ENCODE peak calls at places on chromosomes 11 and 22, in four cellular contexts. C is HTR-8/SVneo; D is CD4-positive, alpha-beta T cell; X is HepG2. Y is an unnamed sample.

GRCh38 chr22:44331881-44332714 is 19.3 kb upstream of the SHISAL1 start:
- DNase-seq in C (no peak), D (no peak), X (no peak), Y (no peak)

GRCh38 chr11:75271730-75272129 is 31.2 kb downstream of the TPBGL start:
- DNase-seq in C (no peak), D (no peak), X (no peak), Y (no peak)

GRCh38 chr11:103091441-103091809 is 535 bp downstream of the DCUN1D5 start:
- DNase-seq in C (peak; percentile 24), D (peak; percentile 3), X (peak; percentile 32), Y (no peak)

GRCh38 chr22:26259510-26259909 is 90.2 kb downstream of the SEZ6L start:
- DNase-seq in C (peak; percentile 9), D (no peak), X (peak; percentile 30), Y (no peak)

GRCh38 chr11:101825551-101825950 is 89.3 kb upstream of the CEP126 start:
- DNase-seq in C (no peak), D (no peak), X (no peak), Y (no peak)

GRCh38 chr11:130006929-130007328 is 4.3 kb upstream of the PRDM10 start:
- DNase-seq in C (no peak), D (no peak), X (no peak), Y (no peak)

GRCh38 chr11:15599376-15599775 is 484.7 kb downstream of the INSC start:
- DNase-seq in C (no peak), D (no peak), X (no peak), Y (no peak)

GRCh38 chr11:10617551-10617950 is 49.1 kb upstream of the LYVE1 start:
- DNase-seq in C (no peak), D (no peak), X (no peak), Y (no peak)

Y was measured in GM04503.